ENCODE peak calls at places on chromosomes 13 and 19, in five cellular contexts. Q is non-pigmented ciliary epithelial cell; G is stimulated activated CD4-positive, alpha-beta T cell treated with anti-CD3 and anti-CD28 coated beads, Interleukin-15, amount 100 ng/mL, for 48 hours; A is psoas muscle; S is aorta. N is an unnamed sample.

GRCh38 chr13:109945206-109945960 is 159.0 kb upstream of the IRS2 start:
- DNase-seq in Q (peak), G (no peak), A (no peak), S (no peak), N (no peak)

GRCh38 chr19:19064098-19064722 is 416 bp downstream of the SLC25A42 start:
- DNase-seq in Q (no peak), G (no peak), A (no peak), S (no peak), N (peak)

GRCh38 chr19:18651738-18652137 is 14.9 kb downstream of the KLHL26 start:
- DNase-seq in Q (no peak), G (no peak), A (no peak), S (no peak), N (no peak)

GRCh38 chr19:6686628-6686975 is 16.6 kb upstream of the TNFSF14 start:
- DNase-seq in Q (no peak), G (no peak), A (no peak), S (peak), N (peak)

GRCh38 chr13:48636550-48636949 is 17.2 kb upstream of the CYSLTR2 start:
- DNase-seq in Q (peak), G (no peak), A (no peak), S (no peak), N (no peak)

GRCh38 chr13:108425056-108425455 is 155.5 kb downstream of the TNFSF13B start:
- DNase-seq in Q (peak), G (no peak), A (no peak), S (no peak), N (no peak)

GRCh38 chr19:51091895-51092873 is 9.5 kb upstream of the KLK14 start:
- DNase-seq in Q (no peak), G (no peak), A (no peak), S (no peak), N (no peak)

GRCh38 chr19:49512970-49513745 is 697 bp downstream of the FCGRT start:
- DNase-seq in Q (no peak), G (no peak), A (peak), S (peak), N (no peak)

GRCh38 chr19:2475018-2475701 is 767 bp upstream of the GADD45B start:
- DNase-seq in Q (no peak), G (peak), A (peak), S (peak), N (no peak)